ENCODE peak calls at places on chromosome 3, in nine cellular contexts. Q, U, S, N, B, F, T, W and H are unnamed samples.

GRCh38 chr3:152491922-152492321 is 223.2 kb downstream of the MBNL1 start:
- DNase-seq in S (no peak), U (no peak), F (no peak), N (no peak), T (no peak), W (no peak), B (no peak), Q (no peak), H (no peak)

GRCh38 chr3:13010770-13011169 is 62.5 kb downstream of the IQSEC1 start:
- DNase-seq in N (no peak), B (no peak), S (no peak), W (no peak), T (no peak), F (no peak), U (no peak), Q (no peak), H (no peak)

GRCh38 chr3:159186581-159186980 is 384.7 kb downstream of the MFSD1 start:
- DNase-seq in Q (no peak), T (no peak), B (no peak), F (peak), N (no peak), W (no peak), U (no peak), S (no peak), H (no peak)

GRCh38 chr3:156449712-156450574 is 105.0 kb downstream of the SSR3 start:
- DNase-seq in N (no peak), S (no peak), Q (no peak), U (peak), W (peak), T (no peak), F (peak), B (peak), H (no peak)

GRCh38 chr3:31009881-31010280 is 115.4 kb upstream of the GADL1 start:
- DNase-seq in F (no peak), N (no peak), T (no peak), S (no peak), W (no peak), B (no peak), U (peak), Q (no peak), H (no peak)

GRCh38 chr3:134052370-134052769 is 22.6 kb upstream of the SLCO2A1 start:
- DNase-seq in N (peak), U (no peak), F (no peak), T (no peak), B (no peak), Q (no peak), W (no peak), S (no peak), H (no peak)

GRCh38 chr3:181298421-181298820 is 308.9 kb upstream of the DNAJC19 start:
- DNase-seq in F (no peak), U (peak), Q (no peak), W (no peak), S (no peak), B (no peak), N (no peak), T (no peak), H (no peak)

GRCh38 chr3:192608756-192609155 is 118.6 kb downstream of the FGF12 start:
- DNase-seq in T (no peak), F (no peak), S (no peak), Q (no peak), N (no peak), U (no peak), W (no peak), B (no peak), H (no peak)

GRCh38 chr3:70358978-70359580 is 46.6 kb upstream of the MDFIC2 start:
- DNase-seq in F (peak), T (no peak), N (no peak), B (peak), S (no peak), W (peak), Q (no peak), U (peak), H (no peak)

GRCh38 chr3:25576836-25577454 is 87.8 kb downstream of the TOP2B start:
- DNase-seq in U (peak), F (no peak), N (no peak), B (no peak), S (no peak), Q (no peak), W (no peak), T (peak), H (no peak)

GRCh38 chr3:165188452-165188851 is 7.7 kb downstream of the SLITRK3 start:
- DNase-seq in B (no peak), T (no peak), U (no peak), S (no peak), F (no peak), N (no peak), W (no peak), Q (no peak), H (no peak)